ENCODE peak calls at places on chromosomes 1 and 21, in six cellular contexts. H is SK-N-SH, R is K562, G is trophoblast cell, T is GM23248, X is neural progenitor cell. E is an unnamed sample.

GRCh38 chr1:43934279-43934985 is 831 bp downstream of the ARTN start:
- DNase-seq in G (peak; percentile 71), H (peak; percentile 96), T (peak; percentile 78), X (peak; percentile 91), R (peak; percentile 90), E (peak; percentile 66)

GRCh38 chr1:175433586-175434267 is 241.2 kb upstream of the KIAA0040 start:
- DNase-seq in G (no peak), R (no peak), H (no peak), X (no peak), T (no peak), E (no peak)

GRCh38 chr1:173295391-173295790 is 88.3 kb upstream of the TNFSF4 start:
- DNase-seq in X (no peak), G (no peak), T (peak; percentile 45), R (no peak), H (no peak), E (no peak)

GRCh38 chr1:3360158-3360440 is 94.4 kb upstream of the ARHGEF16 start:
- DNase-seq in H (no peak), X (no peak), R (no peak), G (no peak), T (no peak), E (no peak)

GRCh38 chr1:86704972-86705632 is 726 bp downstream of the SH3GLB1 start:
- DNase-seq in T (peak; percentile 76), R (peak; percentile 60), X (peak; percentile 75), H (peak; percentile 77), G (peak; percentile 57), E (peak; percentile 66)

GRCh38 chr1:98221926-98222325 is 301.1 kb upstream of the DPYD start:
- DNase-seq in G (no peak), R (no peak), T (no peak), X (no peak), H (peak; percentile 10), E (peak; percentile 50)

GRCh38 chr1:96416111-96416595 is 305.4 kb upstream of the PTBP2 start:
- DNase-seq in T (peak; percentile 97), X (no peak), R (no peak), H (peak; percentile 41), G (no peak), E (peak; percentile 100)

GRCh38 chr1:193308438-193308837 is 122.0 kb upstream of the B3GALT2 start:
- DNase-seq in H (no peak), G (no peak), R (no peak), X (no peak), T (peak; percentile 4), E (peak; percentile 65)

GRCh38 chr21:15051652-15052554 is 12.9 kb downstream of the NRIP1 start:
- DNase-seq in R (peak; percentile 20), G (no peak), H (no peak), X (no peak), T (no peak), E (no peak)

GRCh38 chr21:45130324-45130774 is 56.0 kb downstream of the ADARB1 start:
- DNase-seq in T (peak; percentile 85), X (no peak), R (peak; percentile 47), G (no peak), H (no peak), E (peak; percentile 89)

GRCh38 chr21:36566606-36567005 is 86.7 kb upstream of the CLDN14 start:
- DNase-seq in H (no peak), G (no peak), T (no peak), R (no peak), X (no peak), E (no peak)

GRCh38 chr1:199747984-199748383 is 279.5 kb upstream of the NR5A2 start:
- DNase-seq in R (no peak), X (peak; percentile 54), T (no peak), H (no peak), G (no peak), E (no peak)

GRCh38 chr1:91730781-91731732 is 154.9 kb downstream of the TGFBR3 start:
- DNase-seq in X (peak; percentile 24), T (peak; percentile 66), R (peak; percentile 76), G (peak; percentile 69), H (no peak), E (peak; percentile 79)

GRCh38 chr1:41381691-41382530 is 20.7 kb downstream of the FOXO6 start:
- DNase-seq in H (peak; percentile 88), R (no peak), T (peak; percentile 65), X (peak; percentile 78), G (no peak), E (peak; percentile 35)

DNA sequence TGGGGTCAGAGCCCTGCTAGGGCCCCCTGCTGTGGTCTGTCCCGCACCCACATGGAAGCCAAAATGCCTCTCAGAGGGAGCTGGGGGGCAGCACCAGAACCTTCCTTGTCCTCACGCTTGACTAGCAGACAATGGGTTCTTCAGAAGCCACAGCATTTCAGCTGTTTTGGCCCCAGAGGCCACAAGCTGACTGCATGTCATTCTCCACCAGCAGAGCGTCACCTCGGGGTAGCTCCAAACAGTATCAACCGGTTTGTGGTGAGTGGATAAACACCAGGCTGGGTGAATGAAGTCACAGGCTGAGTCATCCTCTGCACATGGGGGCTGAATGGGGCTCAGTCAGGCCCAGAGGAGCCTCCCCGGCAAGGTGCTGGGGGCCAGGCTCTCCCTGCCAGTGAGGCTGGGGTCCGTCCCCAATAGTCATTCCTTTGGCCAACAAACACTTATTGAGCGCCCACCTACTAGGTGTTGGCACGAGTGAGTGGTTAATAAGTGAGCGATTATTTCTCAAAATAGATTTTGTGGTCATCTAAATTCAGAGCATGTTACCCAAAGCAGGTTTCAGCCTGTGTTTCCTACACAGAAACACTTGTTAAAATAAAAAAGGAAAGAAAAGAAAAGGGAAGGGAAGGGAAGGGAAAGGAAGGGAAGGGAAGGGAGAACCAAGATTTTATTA is 9.1 kb downstream of the OLIG1 start:
- DNase-seq in T (peak; percentile 68), X (no peak), R (peak; percentile 76), G (peak; percentile 77), H (no peak), E (peak; percentile 83)
- H3K27ac ChIP-seq in T (no peak overlapping the region), X (no peak overlapping the region), R (peak overlapping the region; percentile 11), G (no peak overlapping the region), H (no peak overlapping the region), E (no peak overlapping the region)

DNA sequence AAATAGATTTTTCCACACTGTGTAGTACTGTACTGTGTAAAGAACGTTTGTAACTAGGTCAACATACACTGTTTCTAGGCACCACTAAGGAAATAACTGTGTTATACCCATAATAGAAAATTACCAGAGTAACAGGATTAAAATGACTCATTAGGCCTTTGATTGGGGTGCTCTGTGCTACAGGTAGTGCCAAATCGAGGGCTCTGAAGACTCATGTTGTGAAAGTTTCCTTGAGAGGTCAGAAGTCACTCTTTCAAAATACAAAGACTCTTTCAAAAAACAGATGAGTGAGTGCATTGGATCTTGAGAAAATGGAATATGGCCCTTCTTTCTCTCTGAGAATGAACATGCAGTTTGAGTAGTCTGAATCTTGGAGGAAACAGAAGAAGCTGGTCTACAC is 143.0 kb downstream of the MRPL39 start:
- DNase-seq in X (no peak), H (no peak), G (no peak), R (no peak), T (no peak), E (no peak)
- H3K9ac ChIP-seq in X (no peak overlapping the region), H (no peak overlapping the region), G (no peak overlapping the region), R (no peak overlapping the region), T (no peak overlapping the region), E (no peak overlapping the region)

DNA sequence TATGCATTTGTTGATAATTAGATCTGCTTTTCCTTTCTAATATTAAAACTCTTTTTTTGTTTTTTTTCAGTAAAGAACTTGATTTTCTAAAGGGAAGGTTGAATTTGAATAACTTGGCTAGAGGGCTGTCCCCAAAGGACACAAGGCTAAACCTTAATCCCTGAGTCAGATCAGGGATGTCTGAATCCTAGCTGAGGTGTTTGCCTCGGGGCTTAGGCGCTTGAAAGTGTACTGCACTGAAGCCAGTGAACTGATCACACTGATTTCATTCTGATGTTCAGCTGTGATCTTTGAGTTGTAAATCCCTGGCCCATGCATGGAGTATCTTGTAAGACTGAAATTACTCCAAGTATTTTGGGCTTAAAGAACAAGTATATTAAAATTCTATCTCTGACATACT is 42.8 kb downstream of the MTR start:
- DNase-seq in R (no peak), X (no peak), T (no peak), G (no peak), H (no peak), E (no peak)
- H2AFZ ChIP-seq in R (no peak overlapping the region), X (no peak overlapping the region), T (no peak overlapping the region), G (no peak overlapping the region), H (no peak overlapping the region), E (no peak overlapping the region)

DNA sequence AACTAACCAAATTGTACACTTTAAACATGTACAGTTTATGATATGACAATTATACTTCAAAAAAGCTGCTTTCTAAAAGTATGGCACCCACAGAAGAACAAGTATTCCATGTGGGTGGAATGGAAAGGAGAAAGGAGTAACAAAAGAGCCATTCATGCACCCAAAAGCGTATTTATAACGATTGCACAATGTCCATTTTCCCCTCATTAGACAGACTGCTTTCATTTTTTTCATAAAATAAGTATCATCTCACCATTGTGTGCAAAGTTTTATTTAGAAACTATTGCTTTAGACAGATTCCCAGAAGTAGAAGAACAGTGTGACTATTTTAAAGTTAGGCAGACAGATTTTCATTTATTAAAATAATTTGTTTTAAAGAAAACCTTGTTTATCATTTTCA is 59.6 kb downstream of the KIAA0319L start:
- DNase-seq in T (no peak), G (no peak), R (no peak), X (no peak), H (no peak), E (no peak)
- H3K27ac ChIP-seq in T (no peak overlapping the region), G (no peak overlapping the region), R (no peak overlapping the region), X (no peak overlapping the region), H (no peak overlapping the region), E (no peak overlapping the region)

DNA sequence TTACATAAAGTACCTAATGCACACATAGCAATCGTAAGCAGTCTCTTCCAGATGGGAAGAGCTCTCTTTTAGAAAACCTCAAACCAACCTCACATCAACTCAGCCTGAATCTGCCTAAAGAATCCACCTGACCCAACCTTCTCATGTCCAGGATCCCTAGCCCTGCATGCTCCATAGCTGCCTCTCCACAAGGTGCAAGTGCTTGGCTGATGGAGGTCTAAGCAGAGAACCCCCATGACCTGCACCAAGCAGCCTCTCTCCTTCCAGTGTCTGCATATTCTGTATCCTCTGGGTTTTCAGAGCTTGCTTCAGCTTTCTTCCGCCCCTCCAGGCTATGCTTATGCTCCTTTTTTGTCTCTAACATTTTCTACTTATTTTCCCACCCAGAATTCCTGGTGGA is 2.5 kb downstream of the LY9 start:
- DNase-seq in T (no peak), H (no peak), X (no peak), G (no peak), R (no peak), E (no peak)
- H3K9ac ChIP-seq in T (no peak overlapping the region), H (no peak overlapping the region), X (no peak overlapping the region), G (no peak overlapping the region), R (no peak overlapping the region), E (no peak overlapping the region)

GRCh38 chr1:1540817-1541628 is 599 bp upstream of the TMEM240 start:
- DNase-seq in T (no peak), X (no peak), H (no peak), G (no peak), R (no peak), E (no peak)
- H2AFZ ChIP-seq in T (peak overlapping the region; percentile 55), X (no peak overlapping the region), H (no peak overlapping the region), G (peak overlapping the region; percentile 46), R (no peak overlapping the region), E (no peak overlapping the region)

GRCh38 chr1:22875240-22875639 is 97.4 kb downstream of the LACTBL1 start:
- DNase-seq in X (peak; percentile 59), T (no peak), H (no peak), R (no peak), G (no peak), E (no peak)
- H3K27ac ChIP-seq in X (peak overlapping the region; percentile 91), T (no peak overlapping the region), H (no peak overlapping the region), R (no peak overlapping the region), G (no peak overlapping the region), E (no peak overlapping the region)

GRCh38 chr1:206924549-206925115 is 2.9 kb upstream of the FCMR start:
- DNase-seq in R (no peak), T (no peak), X (no peak), G (no peak), H (no peak), E (no peak)
- H3K9ac ChIP-seq in R (no peak overlapping the region), T (no peak overlapping the region), X (no peak overlapping the region), G (no peak overlapping the region), H (no peak overlapping the region), E (no peak overlapping the region)

GRCh38 chr1:38989979-38990378 is 1.1 kb upstream of the AKIRIN1 start:
- DNase-seq in X (no peak), R (no peak), T (peak; percentile 4), G (no peak), H (no peak), E (no peak)
- H2AFZ ChIP-seq in X (no peak overlapping the region), R (peak overlapping the region; percentile 81), T (peak overlapping the region; percentile 88), G (no peak overlapping the region), H (peak overlapping the region; percentile 99), E (no peak overlapping the region)

E was measured in fibroblast of lung.